ENCODE peak calls at places on chromosome 22, in seven cellular contexts. D, W, C, B, H, E and Y are unnamed samples.

GRCh38 chr22:38075961-38076360 is 8.0 kb downstream of the SLC16A8 start:
- DNase-seq in W (no peak), H (no peak), E (no peak), B (no peak), C (no peak), D (no peak), Y (no peak)

GRCh38 chr22:38966379-38966700 is 8.9 kb downstream of the APOBEC3A start:
- DNase-seq in B (no peak), H (no peak), C (no peak), W (no peak), E (no peak), D (no peak), Y (no peak)

GRCh38 chr22:46213052-46213451 is 37.0 kb downstream of the CDPF1 start:
- DNase-seq in W (no peak), E (no peak), D (no peak), C (no peak), H (no peak), B (no peak), Y (no peak)

GRCh38 chr22:27581688-27582087 is 219.9 kb downstream of the MN1 start:
- DNase-seq in D (no peak), C (no peak), W (no peak), H (no peak), E (no peak), B (peak), Y (peak)

GRCh38 chr22:24414523-24414922 is 12.9 kb upstream of the ADORA2A start:
- DNase-seq in C (no peak), D (no peak), W (no peak), H (no peak), E (no peak), B (no peak), Y (no peak)

GRCh38 chr22:49251371-49251770 is 576.3 kb downstream of the BRD1 start:
- DNase-seq in H (no peak), C (no peak), W (no peak), D (no peak), B (no peak), E (no peak), Y (peak)

GRCh38 chr22:48798281-48799226 is 1029.1 kb downstream of the BRD1 start:
- DNase-seq in H (no peak), D (no peak), E (no peak), C (no peak), B (no peak), W (no peak), Y (no peak)

GRCh38 chr22:36055376-36056310 is 27.0 kb upstream of the RBFOX2 start:
- DNase-seq in D (no peak), H (no peak), C (no peak), W (no peak), B (peak), E (no peak), Y (no peak)

GRCh38 chr22:27274770-27275449 is 526.6 kb downstream of the MN1 start:
- DNase-seq in W (no peak), H (no peak), E (no peak), B (peak), C (no peak), D (no peak), Y (no peak)

GRCh38 chr22:49976439-49977175 is 16.0 kb downstream of the PIM3 start:
- DNase-seq in H (no peak), D (no peak), B (no peak), W (peak), E (no peak), C (no peak), Y (no peak)

GRCh38 chr22:22881116-22882032 is 6.2 kb upstream of the IGLL5 start:
- DNase-seq in B (no peak), D (no peak), C (no peak), W (peak), E (no peak), H (no peak), Y (no peak)

GRCh38 chr22:45268958-45269844 is 15.5 kb upstream of the UPK3A start:
- DNase-seq in E (peak), C (peak), D (no peak), B (peak), W (peak), H (peak), Y (peak)

GRCh38 chr22:35540600-35541253 is at the start of gene RASD2:
- DNase-seq in B (peak), C (peak), H (no peak), E (peak), D (no peak), W (peak), Y (no peak)

GRCh38 chr22:39960791-39961746 is 872 bp downstream of the TMA7B start:
- DNase-seq in E (peak), C (no peak), H (no peak), B (peak), D (no peak), W (peak), Y (no peak)

GRCh38 chr22:30742291-30743256 is 47.9 kb downstream of the OSBP2 start:
- DNase-seq in B (no peak), H (no peak), D (no peak), E (no peak), C (no peak), W (no peak), Y (no peak)